ENCODE peak calls at places on chromosomes 13 and 19, in five cellular contexts. T, G, F, P and D are unnamed samples.

GRCh38 chr13:109750376-109750775 is 36.0 kb downstream of the IRS2 start:
- DNase-seq in F (no peak), T (no peak), P (no peak), G (no peak), D (no peak)

GRCh38 chr13:45167611-45168554 is 33.0 kb downstream of the KCTD4 start:
- DNase-seq in P (peak; percentile 58), G (no peak), T (peak; percentile 63), F (no peak), D (peak; percentile 16)

GRCh38 chr19:47369923-47370625 is 21.0 kb downstream of the DHX34 start:
- DNase-seq in F (peak; percentile 67), G (no peak), P (no peak), T (no peak), D (peak; percentile 90)

GRCh38 chr19:9070066-9070465 is 16.8 kb upstream of the OR1M1 start:
- DNase-seq in P (no peak), T (peak; percentile 55), F (no peak), G (no peak), D (no peak)

GRCh38 chr13:110412132-110412912 is 105.2 kb downstream of the COL4A2 start:
- DNase-seq in G (peak; percentile 75), F (peak; percentile 87), T (peak; percentile 90), P (peak; percentile 87), D (peak; percentile 100)

GRCh38 chr19:39590265-39590664 is 12.1 kb upstream of the LGALS13 start:
- DNase-seq in T (no peak), G (no peak), P (no peak), F (no peak), D (peak; percentile 18)

GRCh38 chr19:40798997-40799557 is at the start of gene EGLN2:
- DNase-seq in T (no peak), P (no peak), G (no peak), F (no peak), D (no peak)

GRCh38 chr13:36282818-36283432 is 14.7 kb downstream of the CCDC169 start:
- DNase-seq in G (no peak), F (no peak), P (no peak), T (peak; percentile 23), D (peak; percentile 65)

GRCh38 chr13:114339779-114340534 is 25.7 kb downstream of the CHAMP1 start:
- DNase-seq in P (peak; percentile 74), T (peak; percentile 59), G (no peak), F (no peak), D (peak; percentile 58)

GRCh38 chr19:1956143-1956537 is 15.2 kb downstream of the CSNK1G2 start:
- DNase-seq in G (no peak), F (no peak), T (no peak), P (no peak), D (no peak)

GRCh38 chr19:1954547-1954946 is 13.6 kb downstream of the CSNK1G2 start:
- DNase-seq in F (no peak), G (no peak), P (no peak), T (no peak), D (no peak)

GRCh38 chr19:1957562-1958248 is 16.7 kb downstream of the CSNK1G2 start:
- DNase-seq in P (no peak), F (no peak), T (no peak), G (no peak), D (no peak)

GRCh38 chr19:1955171-1956142 is 14.5 kb downstream of the CSNK1G2 start:
- DNase-seq in F (no peak), G (no peak), P (no peak), T (no peak), D (no peak)

GRCh38 chr19:1956868-1957492 is 16.0 kb downstream of the CSNK1G2 start:
- DNase-seq in F (peak; percentile 89), T (no peak), G (no peak), P (no peak), D (no peak)
- H3K4me3 ChIP-seq in F (peak overlapping the region; percentile 2), T (no peak overlapping the region), G (no peak overlapping the region), P (no peak overlapping the region), D (no peak overlapping the region)

GRCh38 chr13:32586022-32586900 is at the start of gene PDS5B:
- DNase-seq in P (peak; percentile 97), T (peak; percentile 89), F (peak; percentile 93), G (peak; percentile 63), D (peak; percentile 96)

GRCh38 chr13:32587014-32587773 is 942 bp downstream of the PDS5B start:
- DNase-seq in T (peak; percentile 38), G (peak; percentile 25), F (peak; percentile 56), P (peak; percentile 83), D (peak; percentile 76)

GRCh38 chr13:32585625-32586021 is 629 bp upstream of the PDS5B start:
- DNase-seq in G (no peak), T (no peak), P (no peak), F (no peak), D (no peak)

GRCh38 chr13:32592082-32592481 is 5.8 kb downstream of the PDS5B start:
- DNase-seq in T (no peak), F (no peak), P (no peak), G (no peak), D (no peak)

GRCh38 chr13:32587774-32588165 is 1.5 kb downstream of the PDS5B start:
- DNase-seq in G (no peak), P (no peak), T (no peak), F (no peak), D (no peak)
- TF ChIP-seq CTCF in G (no peak), P (no peak), T (no peak), F (no peak), D (no peak)

DNA sequence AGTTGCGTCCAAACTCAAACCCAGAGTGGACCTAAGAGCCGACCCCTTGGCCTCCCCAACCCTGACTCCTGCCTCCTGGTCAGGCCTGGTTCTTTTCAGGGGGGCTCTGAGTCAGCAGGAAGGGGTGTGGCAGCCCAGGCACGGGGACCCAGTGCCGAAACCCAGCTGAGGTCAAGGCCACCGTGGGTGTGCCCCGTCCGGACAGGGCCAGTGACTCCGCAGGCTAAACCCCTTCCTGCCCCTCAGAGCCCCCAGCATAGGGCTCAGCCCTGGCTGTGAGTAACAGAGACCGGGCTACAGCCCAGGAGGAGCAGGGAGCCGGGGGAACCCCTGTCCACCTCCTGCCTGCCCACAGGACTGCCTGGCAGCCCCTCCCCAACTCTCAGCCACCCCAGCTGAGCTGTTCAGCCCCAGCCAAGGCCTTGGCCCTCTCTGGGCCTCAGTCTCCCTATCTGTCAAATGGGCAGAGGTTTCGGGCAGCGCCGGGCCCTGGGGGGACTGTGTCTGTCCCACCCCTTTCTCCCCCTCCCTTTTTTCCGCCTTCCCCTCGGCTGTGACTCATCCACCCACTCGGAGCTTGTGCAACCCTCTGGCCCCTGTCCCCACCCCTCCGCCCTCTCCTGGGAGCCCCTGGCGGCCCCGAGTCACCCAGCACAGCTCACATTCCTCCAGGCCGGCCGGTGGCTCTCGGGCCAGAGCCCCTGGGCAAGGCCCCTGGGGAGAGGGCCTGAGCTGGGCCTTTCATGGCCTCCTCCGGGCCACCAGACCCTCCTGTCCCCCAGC is 8.6 kb downstream of the ZBTB7A start:
- DNase-seq in G (peak; percentile 84), F (peak; percentile 68), T (peak; percentile 73), P (peak; percentile 90), D (peak; percentile 86)
- H3K4me3 ChIP-seq in G (peak overlapping the region; percentile 99), F (peak overlapping the region; percentile 42), T (peak overlapping the region; percentile 26), P (peak overlapping the region; percentile 6), D (peak overlapping the region; percentile 17)

GRCh38 chr19:56301152-56301551 is 13.5 kb downstream of the ZSCAN5A start:
- DNase-seq in F (no peak), P (no peak), G (no peak), T (no peak), D (no peak)
- TF ChIP-seq CTCF in F (peak; percentile 8), P (no peak), G (no peak), T (no peak), D (no peak)

GRCh38 chr19:57682226-57682766 is 519 bp downstream of the ZNF551 start:
- DNase-seq in T (no peak), F (no peak), P (no peak), G (no peak), D (peak; percentile 14)
- H3K4me3 ChIP-seq in T (peak overlapping the region; percentile 73), F (peak overlapping the region; percentile 94), P (peak overlapping the region; percentile 76), G (peak overlapping the region; percentile 97), D (peak overlapping the region; percentile 95)

GRCh38 chr19:10502524-10503001 is 593 bp downstream of the KEAP1 start:
- DNase-seq in T (peak; percentile 87), F (peak; percentile 91), G (peak; percentile 83), P (peak; percentile 97), D (peak; percentile 86)
- TF ChIP-seq CTCF in T (no peak), F (no peak), G (no peak), P (no peak), D (no peak)